ENCODE peak calls at places on chromosome 21, in six cellular contexts. Y is cardiac muscle cell, E is A549, S is HFF-Myc, X is transverse colon, P is choroid plexus epithelial cell. H is an unnamed sample.

GRCh38 chr21:22904385-22904784 is 1906.2 kb downstream of the NCAM2 start:
- DNase-seq in Y (no peak), S (no peak), E (no peak), P (no peak), X (no peak), H (no peak)

GRCh38 chr21:28790335-28790734 is 202.3 kb downstream of the LTN1 start:
- DNase-seq in S (no peak), E (no peak), X (no peak), P (no peak), Y (no peak), H (no peak)

GRCh38 chr21:34630536-34631143 is 15.7 kb upstream of the RCAN1 start:
- DNase-seq in E (peak; percentile 40), S (peak; percentile 32), P (peak; percentile 77), X (no peak), Y (peak; percentile 70), H (no peak)

GRCh38 chr21:43778469-43779335 is 2.6 kb upstream of the CSTB start:
- DNase-seq in E (no peak), Y (no peak), P (peak; percentile 83), X (no peak), S (no peak), H (no peak)

GRCh38 chr21:31752967-31753366 is 21.0 kb upstream of the SCAF4 start:
- DNase-seq in E (no peak), X (no peak), P (no peak), S (no peak), Y (no peak), H (no peak)

GRCh38 chr21:26739189-26739588 is 106.0 kb downstream of the ADAMTS1 start:
- DNase-seq in S (no peak), Y (no peak), X (no peak), P (peak; percentile 82), E (no peak), H (no peak)

GRCh38 chr21:34732388-34732821 is 63.6 kb downstream of the CLIC6 start:
- DNase-seq in Y (no peak), P (no peak), S (no peak), X (no peak), E (no peak), H (no peak)

GRCh38 chr21:17406202-17406601 is 106.6 kb upstream of the CXADR start:
- DNase-seq in P (no peak), S (no peak), E (no peak), X (no peak), Y (no peak), H (no peak)

GRCh38 chr21:36509966-36510742 is 30.2 kb upstream of the CLDN14 start:
- DNase-seq in X (peak; percentile 59), S (no peak), P (no peak), Y (peak; percentile 39), E (no peak), H (no peak)

GRCh38 chr21:37257526-37257966 is 9.6 kb downstream of the VPS26C start:
- DNase-seq in E (peak; percentile 42), S (no peak), P (peak; percentile 54), Y (no peak), X (peak; percentile 25), H (no peak)

GRCh38 chr21:14072761-14073535 is 137.8 kb downstream of the LIPI start:
- DNase-seq in Y (no peak), X (no peak), E (no peak), P (no peak), S (no peak), H (no peak)

GRCh38 chr21:45865106-45865835 is 116.3 kb upstream of the COL6A1 start:
- DNase-seq in P (peak; percentile 87), Y (no peak), E (no peak), X (no peak), S (peak; percentile 48), H (no peak)
- H3K4me3 ChIP-seq in P (no peak overlapping the region), Y (no peak overlapping the region), E (no peak overlapping the region), X (no peak overlapping the region), S (no peak overlapping the region), H (no peak overlapping the region)

GRCh38 chr21:45365608-45366241 is 39.2 kb upstream of the COL18A1 start:
- DNase-seq in Y (no peak), E (peak; percentile 73), X (no peak), P (peak; percentile 75), S (no peak), H (no peak)

GRCh38 chr21:45365186-45365607 is 39.8 kb upstream of the COL18A1 start:
- DNase-seq in S (no peak), X (no peak), Y (no peak), E (no peak), P (no peak), H (no peak)

GRCh38 chr21:45363921-45364463 is 41.0 kb upstream of the COL18A1 start:
- DNase-seq in S (peak; percentile 99), X (peak; percentile 66), E (peak; percentile 91), Y (no peak), P (peak; percentile 97), H (peak; percentile 86)

GRCh38 chr21:45366476-45366875 is 38.5 kb upstream of the COL18A1 start:
- DNase-seq in P (no peak), Y (no peak), S (no peak), X (no peak), E (no peak), H (no peak)

DNA sequence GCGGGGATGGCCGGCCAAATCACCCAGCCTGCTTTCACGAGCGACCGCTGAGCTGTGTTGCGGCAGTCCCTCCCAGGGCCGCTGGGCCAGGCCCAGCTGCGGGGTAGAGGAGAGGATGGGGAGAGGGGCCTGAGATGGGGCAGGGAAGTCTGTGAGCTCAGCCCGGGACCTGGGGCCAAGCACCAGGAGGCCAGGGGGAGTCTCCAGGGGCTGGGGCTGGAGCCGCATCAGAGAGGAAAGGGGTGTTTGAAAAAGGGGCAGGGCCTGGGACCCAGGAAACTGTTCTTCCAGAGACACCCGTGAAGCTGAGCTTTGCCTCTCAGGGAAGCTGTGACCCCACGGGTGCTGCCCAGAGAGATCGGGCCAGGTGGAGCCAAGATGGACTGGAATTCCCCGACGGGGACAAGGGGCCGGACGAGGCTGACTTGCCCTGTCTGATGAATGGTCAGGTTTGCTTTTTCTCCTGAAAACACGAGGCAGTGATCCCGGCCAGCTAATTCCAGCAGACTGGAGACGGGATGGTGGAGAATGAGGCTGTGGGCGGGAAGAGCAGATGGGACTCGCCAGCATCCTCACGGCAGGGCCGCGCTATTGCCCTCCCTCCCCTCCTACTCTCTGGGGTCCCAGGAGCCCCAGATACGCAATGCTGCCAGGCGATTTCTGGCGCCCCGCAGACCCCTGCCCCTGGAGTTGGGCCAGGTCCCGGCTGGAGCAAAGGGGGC is 40.3 kb upstream of the COL18A1 start:
- DNase-seq in X (no peak), S (no peak), P (peak; percentile 61), Y (no peak), E (peak; percentile 54), H (no peak)
- H3K4me3 ChIP-seq in X (no peak overlapping the region), S (peak overlapping the region; percentile 16), P (no peak overlapping the region), Y (no peak overlapping the region), E (peak overlapping the region; percentile 28), H (peak overlapping the region; percentile 57)

DNA sequence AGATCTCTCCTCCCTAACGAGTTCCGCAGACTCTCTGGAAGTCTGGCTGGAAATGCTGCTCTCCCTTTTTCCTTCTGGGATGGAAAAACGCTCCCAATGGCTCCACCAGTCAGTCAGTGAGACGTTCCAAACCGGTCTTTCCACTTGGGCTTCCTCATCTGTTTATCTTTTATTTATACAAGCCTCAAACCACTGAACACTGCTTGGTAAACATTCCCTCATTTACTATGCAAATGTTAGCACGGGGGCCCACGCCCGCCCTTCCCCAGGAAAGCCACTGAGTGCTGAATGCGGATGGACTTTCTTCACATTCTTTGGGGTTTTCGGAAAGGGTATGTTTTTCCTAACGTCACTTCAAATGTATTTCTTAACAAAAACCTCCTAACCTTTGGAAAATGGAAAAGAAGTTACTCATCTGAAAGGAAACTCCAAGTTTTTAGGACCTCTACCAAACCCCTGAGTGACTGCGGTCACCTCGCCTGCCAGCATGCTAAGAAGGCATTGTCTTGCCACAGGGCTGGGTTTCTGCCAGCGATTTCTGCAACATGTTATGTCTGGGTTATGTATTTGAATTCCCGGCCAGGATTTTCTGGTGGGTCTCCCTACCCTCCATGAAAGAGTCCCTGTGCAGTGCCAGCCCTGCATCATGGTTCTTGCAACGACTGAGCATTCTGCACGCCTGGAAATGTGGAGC is 14.0 kb upstream of the UMODL1 start:
- DNase-seq in X (peak; percentile 81), P (peak; percentile 23), E (no peak), Y (no peak), S (no peak), H (peak; percentile 75)
- H3K4me3 ChIP-seq in X (peak overlapping the region; percentile 1), P (no peak overlapping the region), E (no peak overlapping the region), Y (no peak overlapping the region), S (no peak overlapping the region), H (peak overlapping the region; percentile 36)

DNA sequence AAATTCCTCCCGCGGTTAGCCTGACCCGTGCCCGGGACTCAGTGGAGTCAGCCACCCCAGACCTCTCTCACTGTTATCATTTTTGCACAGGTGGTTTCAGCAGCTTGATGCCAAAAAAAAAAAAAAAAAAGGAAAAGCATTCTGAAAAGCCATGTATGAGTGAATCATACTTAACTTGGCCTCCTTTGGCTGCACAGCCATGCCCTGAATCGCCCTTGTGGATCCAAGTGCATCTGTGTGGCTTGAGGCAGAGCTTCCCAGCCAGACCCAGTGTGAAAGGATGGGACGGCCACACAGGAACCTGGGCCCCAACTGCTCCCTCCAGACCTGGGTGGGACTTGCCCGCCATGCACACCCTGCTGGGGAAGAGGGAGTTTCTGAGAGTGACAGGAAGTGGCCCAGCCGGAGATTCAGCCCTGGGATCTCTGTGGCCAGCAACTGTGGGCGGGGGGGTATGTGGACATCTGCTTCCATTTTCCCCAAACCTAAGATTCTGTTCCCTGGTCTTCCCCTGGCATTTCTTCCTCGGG is 8.6 kb downstream of the YBEY start:
- DNase-seq in Y (no peak), S (peak; percentile 48), P (peak; percentile 69), X (no peak), E (no peak), H (no peak)
- H3K4me3 ChIP-seq in Y (no peak overlapping the region), S (no peak overlapping the region), P (no peak overlapping the region), X (no peak overlapping the region), E (no peak overlapping the region), H (no peak overlapping the region)

H was measured in thoracic aorta.